ENCODE peak calls at places on chromosomes 5 and 9, in five cellular contexts. N, A, D, H and B are unnamed samples.

GRCh38 chr9:104835163-104835562 is 71.2 kb downstream of the NIPSNAP3B start:
- DNase-seq in D (no peak), N (no peak), H (no peak), A (no peak), B (no peak)

GRCh38 chr5:36552626-36553393 is 53.6 kb upstream of the SLC1A3 start:
- DNase-seq in H (no peak), A (no peak), N (no peak), D (no peak), B (no peak)

GRCh38 chr5:454936-455335 is 12.0 kb downstream of the EXOC3 start:
- DNase-seq in N (no peak), A (peak), H (no peak), D (peak), B (no peak)

GRCh38 chr5:77973253-77973609 is 197.1 kb upstream of the TBCA start:
- DNase-seq in A (no peak), D (no peak), N (peak), H (no peak), B (no peak)

GRCh38 chr9:110975969-110976368 is 62.3 kb downstream of the LPAR1 start:
- DNase-seq in N (no peak), A (no peak), D (no peak), H (no peak), B (no peak)

GRCh38 chr9:133089271-133089671 is 27.5 kb downstream of the CEL start:
- DNase-seq in A (no peak), D (no peak), H (no peak), N (no peak), B (peak)

GRCh38 chr5:31347558-31347905 is 154.0 kb downstream of the CDH6 start:
- DNase-seq in H (no peak), A (no peak), N (no peak), D (no peak), B (no peak)

GRCh38 chr9:93635186-93636107 is 59.1 kb downstream of the PHF2 start:
- DNase-seq in D (no peak), H (no peak), A (peak), N (no peak), B (no peak)

GRCh38 chr5:173954671-173955605 is 34.0 kb upstream of the C5orf47 start:
- DNase-seq in H (no peak), D (no peak), A (peak), N (no peak), B (no peak)

GRCh38 chr5:90548069-90548593 is 10.5 kb upstream of the ADGRV1 start:
- DNase-seq in N (no peak), D (peak), H (peak), A (no peak), B (no peak)

GRCh38 chr5:138979684-138980275 is 104.6 kb upstream of the LRRTM2 start:
- DNase-seq in A (peak), D (no peak), N (no peak), H (no peak), B (no peak)

GRCh38 chr5:143758750-143759149 is 53.2 kb upstream of the HMHB1 start:
- DNase-seq in A (no peak), N (no peak), H (no peak), D (no peak), B (no peak)

GRCh38 chr9:114156658-114157421 is 1.5 kb downstream of the COL27A1 start:
- DNase-seq in D (peak), N (peak), A (peak), H (no peak), B (no peak)

GRCh38 chr9:7103382-7104170 is 345.8 kb downstream of the KDM4C start:
- DNase-seq in H (no peak), N (no peak), A (no peak), D (no peak), B (no peak)

GRCh38 chr5:41869150-41869738 is 981 bp downstream of the OXCT1 start:
- DNase-seq in D (no peak), H (no peak), A (peak), N (no peak), B (peak)

GRCh38 chr9:16180546-16180945 is 627.7 kb downstream of the CCDC171 start:
- DNase-seq in H (no peak), N (no peak), A (no peak), D (no peak), B (no peak)

GRCh38 chr9:38142201-38142600 is 73.2 kb upstream of the SHB start:
- DNase-seq in A (no peak), D (no peak), H (no peak), N (no peak), B (no peak)

GRCh38 chr5:138989720-138990119 is 114.6 kb upstream of the LRRTM2 start:
- DNase-seq in N (no peak), H (no peak), A (peak), D (no peak), B (no peak)

GRCh38 chr9:122128007-122128406 is 31.6 kb downstream of the NDUFA8 start:
- DNase-seq in A (no peak), N (no peak), H (no peak), D (no peak), B (no peak)